ENCODE peak calls at places on chromosomes 11 and 22, in five cellular contexts. W is ovary, K is esophagus squamous epithelium, A is astrocyte, C is colonic mucosa. L is an unnamed sample. For H3K27me3, the result is how much of the 10 kb centered on the place peaks cover.

GRCh38 chr11:124863826-124864165 is 1.4 kb upstream of the ROBO3 start:
- DNase-seq in A (no peak), W (no peak), C (no peak), K (no peak), L (no peak)

GRCh38 chr11:22657101-22657694 is 9.2 kb upstream of the GAS2 start:
- DNase-seq in W (no peak), K (no peak), A (no peak), C (no peak), L (no peak)

GRCh38 chr11:113059548-113059947 is 98.3 kb downstream of the NCAM1 start:
- DNase-seq in W (no peak), C (no peak), A (no peak), K (no peak), L (no peak)

GRCh38 chr11:47514825-47515647 is 37.9 kb downstream of the CELF1 start:
- DNase-seq in A (peak), K (no peak), W (no peak), C (no peak), L (peak)

GRCh38 chr11:63179446-63180068 is 35.5 kb upstream of the SLC22A24 start:
- DNase-seq in W (no peak), C (no peak), A (no peak), K (no peak), L (no peak)

GRCh38 chr22:38114484-38115398 is 4.3 kb upstream of the BAIAP2L2 start:
- DNase-seq in W (peak), K (no peak), A (peak), C (peak), L (peak)

GRCh38 chr11:73779084-73779902 is 8.4 kb upstream of the MRPL48 start:
- DNase-seq in W (peak), A (peak), C (peak), K (peak), L (peak)

GRCh38 chr11:75490221-75491181 is 35.2 kb downstream of the GDPD5 start:
- DNase-seq in W (no peak), K (no peak), C (no peak), A (peak), L (no peak)

GRCh38 chr22:35809816-35810215 is 92.1 kb downstream of the APOL5 start:
- DNase-seq in K (no peak), W (no peak), A (no peak), C (no peak), L (no peak)

GRCh38 chr11:9914064-9914463 is 250.2 kb downstream of the SWAP70 start:
- DNase-seq in K (no peak), W (no peak), A (no peak), C (no peak), L (no peak)

GRCh38 chr11:61489833-61490585 is 18.5 kb upstream of the LRRC10B start:
- DNase-seq in C (no peak), W (peak), K (no peak), A (peak), L (no peak)

GRCh38 chr11:112025682-112026081 is 474 bp downstream of the DLAT start:
- DNase-seq in W (no peak), A (peak), C (no peak), K (no peak), L (no peak)

GRCh38 chr11:111362887-111363411 is 16.1 kb downstream of the POU2AF1 start:
- DNase-seq in K (no peak), C (no peak), W (no peak), A (no peak), L (no peak)

GRCh38 chr22:40082184-40082583 is 87.4 kb downstream of the FAM83F start:
- DNase-seq in C (no peak), A (no peak), K (no peak), W (no peak), L (no peak)

GRCh38 chr22:43345761-43346261 is 2.6 kb upstream of the SCUBE1 start:
- DNase-seq in W (no peak), C (no peak), A (no peak), K (no peak), L (no peak)

GRCh38 chr11:64804346-64805210 is 1.6 kb upstream of the MAP4K2 start:
- DNase-seq in C (no peak), A (no peak), K (no peak), W (peak), L (no peak)

GRCh38 chr22:44627521-44628139 is 74.4 kb upstream of the PRR5 start:
- DNase-seq in W (no peak), A (no peak), C (no peak), K (no peak), L (no peak)

GRCh38 chr22:23149743-23150238 is 4.5 kb downstream of the RAB36 start:
- DNase-seq in W (no peak), C (no peak), A (no peak), K (no peak), L (no peak)

GRCh38 chr11:31968774-31969433 is 122.0 kb upstream of the RCN1 start:
- DNase-seq in K (no peak), A (peak), W (no peak), C (no peak), L (no peak)

GRCh38 chr11:69707156-69707555 is 3.3 kb upstream of the FGF19 start:
- DNase-seq in K (no peak), C (peak), A (no peak), W (no peak), L (no peak)

GRCh38 chr11:69427337-69427736 is 54.1 kb upstream of the LINC01488 start:
- DNase-seq in A (no peak), K (no peak), W (no peak), C (no peak), L (no peak)

GRCh38 chr22:17260291-17260690 is 41.1 kb upstream of the ADA2 start:
- DNase-seq in W (no peak), K (no peak), C (no peak), A (no peak), L (no peak)
- H3K4me3 ChIP-seq in W (no peak), K (no peak), C (no peak), A (no peak), L (no peak)

GRCh38 chr22:48369789-48370507 is 1457.7 kb downstream of the BRD1 start:
- DNase-seq in A (no peak), C (peak), W (no peak), K (no peak), L (no peak)

GRCh38 chr22:48372395-48372794 is 1455.3 kb downstream of the BRD1 start:
- DNase-seq in C (no peak), A (no peak), K (no peak), W (no peak), L (no peak)

GRCh38 chr22:48368975-48369525 is 1458.6 kb downstream of the BRD1 start:
- DNase-seq in C (no peak), A (no peak), K (no peak), W (no peak), L (no peak)

GRCh38 chr22:48371391-48371790 is 1456.3 kb downstream of the BRD1 start:
- DNase-seq in A (no peak), W (no peak), K (no peak), C (no peak), L (no peak)

GRCh38 chr22:48370508-48371325 is 1457.0 kb downstream of the BRD1 start:
- DNase-seq in A (no peak), W (no peak), K (no peak), C (no peak), L (no peak)
- H3K27me3 ChIP-seq in A (under half), W (under half), K (under half), C (under half), L (under half)

GRCh38 chr11:65894034-65894591 is 3.6 kb downstream of the CCDC85B start:
- DNase-seq in A (no peak), C (no peak), K (no peak), W (no peak), L (no peak)
- H3K4me3 ChIP-seq in A (no peak), C (peak), K (peak), W (no peak), L (peak)

DNA sequence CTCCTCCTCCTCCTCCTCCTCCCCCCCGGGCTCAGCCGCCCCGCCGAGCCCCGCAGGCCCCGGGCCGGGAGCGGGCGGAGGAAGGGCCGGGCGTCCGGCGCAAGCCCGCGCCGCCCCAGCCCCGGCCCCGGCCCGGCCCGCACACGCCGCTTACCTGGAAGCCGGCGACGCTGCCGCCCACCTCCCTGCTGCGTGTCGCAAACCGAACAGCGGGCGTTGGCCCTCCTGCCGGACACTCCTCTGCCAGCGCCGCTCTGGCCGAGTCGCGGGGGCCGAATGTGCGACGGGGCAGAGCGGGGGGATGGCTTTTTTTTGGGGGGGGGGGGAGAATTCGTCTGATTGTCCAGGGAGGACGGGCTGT is 1.1 kb downstream of the IGF2 start:
- DNase-seq in C (no peak), K (no peak), A (no peak), W (no peak), L (no peak)
- H3K27me3 ChIP-seq in C (half or more), K (under half), A (under half), W (under half), L (under half)

GRCh38 chr11:57303280-57303989 is 21.3 kb downstream of the TNKS1BP1 start:
- DNase-seq in W (no peak), A (no peak), K (no peak), C (no peak), L (no peak)
- H3K4me3 ChIP-seq in W (no peak), A (no peak), K (no peak), C (no peak), L (no peak)

GRCh38 chr11:58905141-58905715 is 34.1 kb upstream of the GLYATL1 start:
- DNase-seq in C (peak), A (peak), W (no peak), K (no peak), L (no peak)

GRCh38 chr11:58912124-58912523 is 27.2 kb upstream of the GLYATL1 start:
- DNase-seq in A (no peak), K (no peak), C (no peak), W (no peak), L (no peak)

GRCh38 chr11:58902881-58903280 is 36.4 kb upstream of the GLYATL1 start:
- DNase-seq in A (no peak), K (no peak), W (no peak), C (no peak), L (no peak)

GRCh38 chr11:58905716-58906547 is 33.4 kb upstream of the GLYATL1 start:
- DNase-seq in K (no peak), W (no peak), A (peak), C (peak), L (peak)

GRCh38 chr11:58907780-58908179 is 31.5 kb upstream of the GLYATL1 start:
- DNase-seq in W (no peak), K (no peak), A (no peak), C (no peak), L (no peak)
- H3K27me3 ChIP-seq in W (under half), K (under half), A (under half), C (under half), L (under half)

GRCh38 chr11:34610324-34611041 is 10.4 kb upstream of the EHF start:
- DNase-seq in C (peak), A (no peak), K (no peak), W (no peak), L (no peak)
- H3K4me3 ChIP-seq in C (no peak), A (no peak), K (no peak), W (no peak), L (no peak)

GRCh38 chr11:116348226-116348625 is 424.6 kb downstream of the BUD13 start:
- DNase-seq in K (no peak), W (no peak), A (no peak), C (no peak), L (no peak)
- H3K27me3 ChIP-seq in K (under half), W (under half), A (under half), C (under half), L (under half)